ENCODE peak calls at places on chromosome 20, in six cellular contexts. C is brain pericyte; E is adipocyte; T is H7; H is pancreas; M is activated CD4-positive, alpha-beta T cell treated with anti-CD3 and anti-CD28 coated beads, Interleukin-2, amount 50 U/mL, for 24 hours. B is an unnamed sample.

GRCh38 chr20:57847104-57847503 is 137.3 kb upstream of the PMEPA1 start:
- DNase-seq in C (no peak), E (no peak), T (no peak), H (no peak), M (no peak), B (no peak)

GRCh38 chr20:37649017-37649416 is 44.8 kb upstream of the CTNNBL1 start:
- DNase-seq in C (no peak), E (no peak), T (no peak), H (no peak), M (no peak), B (no peak)

GRCh38 chr20:4766631-4767030 is 44.9 kb downstream of the PRND start:
- DNase-seq in C (no peak), E (no peak), T (no peak), H (no peak), M (no peak), B (no peak)

GRCh38 chr20:48682529-48683385 is 145.0 kb downstream of the PREX1 start:
- DNase-seq in C (peak), E (peak), T (peak), H (peak), M (no peak), B (no peak)

GRCh38 chr20:5390719-5391118 is 74.0 kb upstream of the PROKR2 start:
- DNase-seq in C (no peak), E (no peak), T (no peak), H (no peak), M (no peak), B (no peak)

GRCh38 chr20:18992418-18992817 is 178.8 kb downstream of the SCP2D1 start:
- DNase-seq in C (no peak), E (no peak), T (no peak), H (no peak), M (no peak), B (no peak)

GRCh38 chr20:59902470-59902869 is 31.0 kb downstream of the SYCP2 start:
- DNase-seq in C (no peak), E (no peak), T (no peak), H (no peak), M (no peak), B (no peak)

GRCh38 chr20:25220810-25221591 is 25.5 kb downstream of the ENTPD6 start:
- DNase-seq in C (no peak), E (no peak), T (peak), H (no peak), M (no peak), B (no peak)

GRCh38 chr20:14538433-14538832 is 201.0 kb upstream of the FLRT3 start:
- DNase-seq in C (no peak), E (no peak), T (no peak), H (no peak), M (no peak), B (peak)

GRCh38 chr20:10790013-10790412 is 116.2 kb upstream of the JAG1 start:
- DNase-seq in C (no peak), E (no peak), T (no peak), H (peak), M (no peak), B (no peak)

GRCh38 chr20:61925555-61926252 is 140.0 kb downstream of the TAF4 start:
- DNase-seq in C (peak), E (no peak), T (peak), H (no peak), M (no peak), B (no peak)

GRCh38 chr20:58457083-58457680 is 58.0 kb downstream of the APCDD1L start:
- DNase-seq in C (no peak), E (peak), T (no peak), H (no peak), M (no peak), B (no peak)

GRCh38 chr20:39326050-39326449 is 363.9 kb downstream of the DHX35 start:
- DNase-seq in C (no peak), E (no peak), T (no peak), H (no peak), M (no peak), B (no peak)

GRCh38 chr20:44737116-44737515 is 8.5 kb upstream of the KCNK15 start:
- DNase-seq in C (no peak), E (no peak), T (no peak), H (no peak), M (no peak), B (no peak)

B was measured in GM12864.